ENCODE peak calls at places on chromosome 9, in five cellular contexts. O, I, A, C and Q are unnamed samples.

GRCh38 chr9:93976973-93977372 is 21.8 kb upstream of the BARX1 start:
- DNase-seq in A (no peak), C (no peak), I (no peak), O (no peak), Q (no peak)

GRCh38 chr9:131732061-131732526 is 7.8 kb downstream of the RAPGEF1 start:
- DNase-seq in A (no peak), O (no peak), C (no peak), I (peak), Q (no peak)

GRCh38 chr9:101398930-101399640 is 434 bp downstream of the ZNF189 start:
- DNase-seq in I (no peak), O (no peak), A (no peak), C (no peak), Q (no peak)

GRCh38 chr9:81183763-81184162 is 505.6 kb downstream of the TLE1 start:
- DNase-seq in O (no peak), I (no peak), C (peak), A (no peak), Q (no peak)

GRCh38 chr9:89592963-89593775 is 11.6 kb upstream of the GADD45G start:
- DNase-seq in I (no peak), O (no peak), A (no peak), C (no peak), Q (no peak)

GRCh38 chr9:120730661-120731514 is 16.6 kb upstream of the MEGF9 start:
- DNase-seq in C (no peak), O (no peak), I (no peak), A (no peak), Q (peak)

GRCh38 chr9:90611568-90611967 is 31.1 kb downstream of the DIRAS2 start:
- DNase-seq in I (no peak), O (no peak), C (no peak), A (no peak), Q (no peak)

GRCh38 chr9:123678038-123678877 is 251.7 kb downstream of the DENND1A start:
- DNase-seq in C (no peak), A (no peak), O (no peak), I (no peak), Q (no peak)

GRCh38 chr9:16138961-16139441 is 586.2 kb downstream of the CCDC171 start:
- DNase-seq in I (no peak), A (peak), O (no peak), C (peak), Q (no peak)

GRCh38 chr9:138120511-138121437 is 243.2 kb downstream of the CACNA1B start:
- DNase-seq in C (no peak), O (no peak), I (no peak), A (no peak), Q (no peak)

GRCh38 chr9:22216730-22217160 is 207.6 kb upstream of the CDKN2B start:
- DNase-seq in A (no peak), O (no peak), I (no peak), C (peak), Q (no peak)

GRCh38 chr9:125190371-125190801 is 783 bp upstream of the PPP6C start:
- DNase-seq in A (no peak), O (no peak), C (no peak), I (no peak), Q (no peak)

GRCh38 chr9:128390813-128391711 is 19.9 kb downstream of the URM1 start:
- DNase-seq in I (no peak), C (no peak), A (no peak), O (no peak), Q (no peak)

GRCh38 chr9:94076557-94076956 is 7.7 kb upstream of the PTPDC1 start:
- DNase-seq in C (no peak), I (no peak), A (no peak), O (no peak), Q (no peak)

GRCh38 chr9:69155341-69156030 is 18.6 kb upstream of the TJP2 start:
- DNase-seq in I (no peak), C (no peak), A (no peak), O (no peak), Q (no peak)

GRCh38 chr9:129383005-129383414 is 204.9 kb upstream of the IER5L start:
- DNase-seq in A (peak), O (no peak), I (no peak), C (no peak), Q (no peak)

GRCh38 chr9:114394523-114395193 is 6.9 kb upstream of the AKNA start:
- DNase-seq in A (no peak), I (no peak), C (no peak), O (no peak), Q (no peak)

GRCh38 chr9:86944974-86945867 is 2.1 kb downstream of the GAS1 start:
- DNase-seq in I (no peak), C (no peak), O (no peak), A (peak), Q (no peak)

GRCh38 chr9:93092171-93092991 is 3.6 kb upstream of the CARD19 start:
- DNase-seq in C (no peak), A (peak), I (no peak), O (no peak), Q (no peak)

GRCh38 chr9:9352877-9353481 is 1259.8 kb downstream of the PTPRD start:
- DNase-seq in C (no peak), A (no peak), I (peak), O (no peak), Q (no peak)

GRCh38 chr9:114386886-114387677 is 700 bp downstream of the AKNA start:
- DNase-seq in I (no peak), A (peak), O (no peak), C (no peak), Q (no peak)

GRCh38 chr9:19440823-19441580 is 32.2 kb downstream of the ACER2 start:
- DNase-seq in C (no peak), I (no peak), A (no peak), O (no peak), Q (no peak)

GRCh38 chr9:121881920-121882500 is 211.1 kb downstream of the TTLL11 start:
- DNase-seq in C (no peak), A (no peak), O (no peak), I (no peak), Q (no peak)

GRCh38 chr9:116337015-116337414 is 183.4 kb downstream of the PAPPA start:
- DNase-seq in I (no peak), A (no peak), O (no peak), C (no peak), Q (peak)

GRCh38 chr9:127451681-127452480 is 571 bp downstream of the LRSAM1 start:
- DNase-seq in O (peak), I (no peak), A (peak), C (no peak), Q (peak)

GRCh38 chr9:91116226-91116625 is 245.5 kb downstream of the AUH start:
- DNase-seq in I (no peak), O (no peak), A (no peak), C (no peak), Q (no peak)

GRCh38 chr9:72612449-72612848 is 91.0 kb downstream of the TMC1 start:
- DNase-seq in I (no peak), A (no peak), C (no peak), O (no peak), Q (no peak)

GRCh38 chr9:134698587-134699342 is 57.2 kb downstream of the COL5A1 start:
- DNase-seq in C (no peak), I (peak), A (peak), O (no peak), Q (peak)

GRCh38 chr9:109974143-109974917 is 194.3 kb downstream of the PALM2AKAP2 start:
- DNase-seq in O (no peak), C (no peak), A (no peak), I (no peak), Q (no peak)

GRCh38 chr9:87270241-87271234 is 227.1 kb upstream of the DAPK1 start:
- DNase-seq in C (peak), I (no peak), A (no peak), O (no peak), Q (no peak)